ENCODE peak calls at places on chromosomes 3 and 15, in ten cellular contexts. J is stimulated activated CD4-positive, alpha-beta T cell treated with anti-CD3 and anti-CD28 coated beads, Interleukin-1b, Interleukin-23, amount 100 ng/mL, for 1 hour; D is activated T-cell treated with anti-CD3 and anti-CD28 coated beads for 1 hour; A is cardiac septum; P is neuronal stem cell; H is neural progenitor cell; Y is HFFc6; G is M059J; N is right lobe of liver; C is tibial artery. U is an unnamed sample.

GRCh38 chr3:160686955-160687535 is 10.1 kb downstream of the ARL14 start:
- DNase-seq in J (no peak), D (no peak), A (no peak), P (no peak), H (no peak), Y (peak), G (peak), N (no peak), C (no peak), U (peak)

GRCh38 chr3:195761031-195761430 is 40.3 kb downstream of the MUC20 start:
- DNase-seq in J (no peak), D (no peak), A (peak), P (no peak), H (no peak), Y (no peak), G (no peak), N (no peak), C (no peak), U (no peak)

GRCh38 chr3:34669490-34669889 is 871.1 kb downstream of the PDCD6IP start:
- DNase-seq in J (no peak), D (no peak), A (no peak), P (no peak), H (no peak), Y (no peak), G (no peak), N (no peak), C (no peak), U (no peak)

GRCh38 chr15:71425388-71425787 is 310.1 kb downstream of the THSD4 start:
- DNase-seq in J (no peak), D (no peak), A (no peak), P (no peak), H (no peak), Y (no peak), G (no peak), N (no peak), C (no peak), U (no peak)

GRCh38 chr3:11072631-11073030 is 80.1 kb downstream of the SLC6A1 start:
- DNase-seq in J (no peak), D (no peak), A (no peak), P (no peak), H (no peak), Y (no peak), G (no peak), N (no peak), C (no peak), U (no peak)

GRCh38 chr3:14439501-14440167 is 37.2 kb downstream of the SLC6A6 start:
- DNase-seq in J (no peak), D (no peak), A (peak), P (no peak), H (no peak), Y (peak), G (no peak), N (peak), C (peak), U (no peak)

GRCh38 chr15:78071378-78071777 is 6.1 kb downstream of the TBC1D2B start:
- DNase-seq in J (no peak), D (no peak), A (no peak), P (no peak), H (no peak), Y (no peak), G (no peak), N (no peak), C (no peak), U (no peak)

GRCh38 chr3:12999147-13000140 is 73.8 kb downstream of the IQSEC1 start:
- DNase-seq in J (no peak), D (no peak), A (peak), P (no peak), H (no peak), Y (no peak), G (peak), N (peak), C (peak), U (peak)

GRCh38 chr3:22982981-22983582 is 220.0 kb upstream of the UBE2E2 start:
- DNase-seq in J (no peak), D (no peak), A (no peak), P (no peak), H (no peak), Y (no peak), G (peak), N (no peak), C (no peak), U (no peak)

GRCh38 chr3:144652573-144652972 is 681.0 kb downstream of the DIPK2A start:
- DNase-seq in J (no peak), D (no peak), A (no peak), P (no peak), H (no peak), Y (no peak), G (no peak), N (no peak), C (no peak), U (no peak)

GRCh38 chr3:152322756-152323155 is 54.0 kb downstream of the MBNL1 start:
- DNase-seq in J (no peak), D (no peak), A (no peak), P (no peak), H (no peak), Y (no peak), G (no peak), N (no peak), C (no peak), U (no peak)

GRCh38 chr3:32391643-32392529 is at the start of gene CMTM7:
- DNase-seq in J (no peak), D (peak), A (peak), P (peak), H (peak), Y (peak), G (peak), N (peak), C (peak), U (peak)

GRCh38 chr3:4474683-4475490 is 7.8 kb upstream of the SUMF1 start:
- DNase-seq in J (no peak), D (no peak), A (peak), P (peak), H (peak), Y (peak), G (peak), N (peak), C (peak), U (no peak)

GRCh38 chr3:72234394-72234793 is 449.4 kb upstream of the PROK2 start:
- DNase-seq in J (no peak), D (no peak), A (no peak), P (no peak), H (no peak), Y (peak), G (no peak), N (no peak), C (peak), U (no peak)

GRCh38 chr3:55476515-55476914 is 10.6 kb downstream of the WNT5A start:
- DNase-seq in J (no peak), D (no peak), A (no peak), P (no peak), H (no peak), Y (peak), G (peak), N (no peak), C (no peak), U (no peak)

GRCh38 chr3:47283596-47284364 is 1.0 kb downstream of the KLHL18 start:
- DNase-seq in J (no peak), D (no peak), A (peak), P (no peak), H (peak), Y (no peak), G (peak), N (no peak), C (no peak), U (no peak)

GRCh38 chr3:18745472-18745871 is 320.3 kb upstream of the SATB1 start:
- DNase-seq in J (no peak), D (no peak), A (no peak), P (no peak), H (no peak), Y (no peak), G (no peak), N (no peak), C (peak), U (no peak)

GRCh38 chr3:50078091-50078490 is 10.6 kb upstream of the RBM5 start:
- DNase-seq in J (no peak), D (no peak), A (no peak), P (no peak), H (no peak), Y (no peak), G (no peak), N (no peak), C (no peak), U (no peak)

GRCh38 chr15:66278061-66278460 is 15.3 kb upstream of the DIS3L start:
- DNase-seq in J (no peak), D (no peak), A (no peak), P (no peak), H (peak), Y (no peak), G (peak), N (no peak), C (no peak), U (no peak)

GRCh38 chr3:134486577-134487041 is 752 bp downstream of the CEP63 start:
- DNase-seq in J (no peak), D (peak), A (no peak), P (peak), H (no peak), Y (no peak), G (peak), N (no peak), C (no peak), U (no peak)

GRCh38 chr3:165259518-165260193 is 63.5 kb upstream of the SLITRK3 start:
- DNase-seq in J (no peak), D (no peak), A (no peak), P (no peak), H (peak), Y (no peak), G (no peak), N (no peak), C (no peak), U (no peak)

GRCh38 chr3:123767020-123767394 is 117.1 kb downstream of the MYLK start:
- DNase-seq in J (no peak), D (no peak), A (no peak), P (no peak), H (peak), Y (no peak), G (no peak), N (no peak), C (no peak), U (no peak)

GRCh38 chr15:100650685-100651084 is 48.3 kb downstream of the ASB7 start:
- DNase-seq in J (no peak), D (no peak), A (no peak), P (no peak), H (no peak), Y (no peak), G (no peak), N (no peak), C (no peak), U (no peak)

GRCh38 chr3:180881065-180881801 is 31.2 kb upstream of the FXR1 start:
- DNase-seq in J (no peak), D (no peak), A (no peak), P (no peak), H (no peak), Y (no peak), G (no peak), N (no peak), C (no peak), U (no peak)

GRCh38 chr3:146162561-146162960 is 1.6 kb upstream of the PLOD2 start:
- DNase-seq in J (no peak), D (no peak), A (no peak), P (no peak), H (no peak), Y (no peak), G (peak), N (no peak), C (no peak), U (no peak)

GRCh38 chr3:30747771-30748281 is 141.4 kb downstream of the TGFBR2 start:
- DNase-seq in J (no peak), D (no peak), A (no peak), P (no peak), H (peak), Y (peak), G (peak), N (no peak), C (no peak), U (peak)

GRCh38 chr15:73586006-73586654 is 47.1 kb downstream of the NPTN start:
- DNase-seq in J (no peak), D (no peak), A (no peak), P (no peak), H (no peak), Y (no peak), G (no peak), N (no peak), C (no peak), U (no peak)

GRCh38 chr3:116966649-116967048 is 257.1 kb downstream of the TUSC7 start:
- DNase-seq in J (no peak), D (no peak), A (no peak), P (no peak), H (no peak), Y (no peak), G (no peak), N (no peak), C (no peak), U (no peak)

GRCh38 chr3:146334151-146334550 is 83.2 kb upstream of the PLSCR4 start:
- DNase-seq in J (no peak), D (no peak), A (no peak), P (no peak), H (no peak), Y (peak), G (peak), N (no peak), C (peak), U (no peak)

GRCh38 chr3:15015456-15015855 is 49.7 kb downstream of the MRPS25 start:
- DNase-seq in J (no peak), D (no peak), A (no peak), P (no peak), H (no peak), Y (no peak), G (peak), N (peak), C (no peak), U (no peak)

GRCh38 chr3:136377499-136377898 is 127.4 kb downstream of the PCCB start:
- DNase-seq in J (no peak), D (no peak), A (no peak), P (no peak), H (no peak), Y (no peak), G (no peak), N (no peak), C (no peak), U (no peak)

GRCh38 chr15:84143753-84144314 is 91.7 kb upstream of the GOLGA6L4 start:
- DNase-seq in J (no peak), D (no peak), A (no peak), P (no peak), H (no peak), Y (no peak), G (no peak), N (no peak), C (no peak), U (no peak)

GRCh38 chr15:57461541-57461940 is 85.2 kb downstream of the CGNL1 start:
- DNase-seq in J (no peak), D (no peak), A (no peak), P (no peak), H (no peak), Y (no peak), G (no peak), N (no peak), C (no peak), U (no peak)

GRCh38 chr3:28139967-28140634 is 101.3 kb upstream of the CMC1 start:
- DNase-seq in J (no peak), D (no peak), A (no peak), P (no peak), H (no peak), Y (no peak), G (no peak), N (no peak), C (no peak), U (peak)

GRCh38 chr3:69443554-69443953 is 57.7 kb upstream of the FRMD4B start:
- DNase-seq in J (no peak), D (no peak), A (no peak), P (no peak), H (no peak), Y (peak), G (peak), N (no peak), C (no peak), U (no peak)

GRCh38 chr3:62968128-62968527 is 92.9 kb upstream of the CADPS start:
- DNase-seq in J (no peak), D (no peak), A (no peak), P (no peak), H (no peak), Y (no peak), G (no peak), N (no peak), C (no peak), U (no peak)